ENCODE peak calls at places on chromosomes 6 and 20, in ten cellular contexts. One of them, this sample, is unnamed.

GRCh38 chr6:71333700-71334099 is 45.1 kb downstream of the OGFRL1 start:
- DNase-seq in GM10248: no peak
- DNase-seq in brain microvascular endothelial cell: peak
- DNase-seq in GM12878: no peak
- DNase-seq in mesothelial cell of epicardium: no peak
- DNase-seq in tibial nerve: no peak
- DNase-seq in B cell: no peak
- DNase-seq in psoas muscle: no peak
- DNase-seq in right lobe of liver: no peak
- DNase-seq in RWPE1: peak
- DNase-seq in this sample: no peak

GRCh38 chr6:138287144-138287955 is 69.1 kb upstream of the PBOV1 start:
- DNase-seq in GM10248: peak
- DNase-seq in brain microvascular endothelial cell: peak
- DNase-seq in GM12878: no peak
- DNase-seq in mesothelial cell of epicardium: no peak
- DNase-seq in tibial nerve: no peak
- DNase-seq in B cell: peak
- DNase-seq in psoas muscle: no peak
- DNase-seq in right lobe of liver: peak
- DNase-seq in RWPE1: no peak
- DNase-seq in this sample: peak

GRCh38 chr20:25012616-25013189 is 20.2 kb upstream of the APMAP start:
- DNase-seq in GM10248: no peak
- DNase-seq in brain microvascular endothelial cell: no peak
- DNase-seq in GM12878: no peak
- DNase-seq in mesothelial cell of epicardium: no peak
- DNase-seq in tibial nerve: no peak
- DNase-seq in B cell: peak
- DNase-seq in psoas muscle: no peak
- DNase-seq in right lobe of liver: peak
- DNase-seq in RWPE1: no peak
- DNase-seq in this sample: no peak

GRCh38 chr6:4660377-4661321 is 115.6 kb upstream of the CDYL start:
- DNase-seq in GM10248: no peak
- DNase-seq in brain microvascular endothelial cell: no peak
- DNase-seq in GM12878: no peak
- DNase-seq in mesothelial cell of epicardium: no peak
- DNase-seq in tibial nerve: no peak
- DNase-seq in B cell: no peak
- DNase-seq in psoas muscle: peak
- DNase-seq in right lobe of liver: no peak
- DNase-seq in RWPE1: no peak
- DNase-seq in this sample: no peak

GRCh38 chr6:128209771-128210170 is 308.9 kb upstream of the THEMIS start:
- DNase-seq in GM10248: no peak
- DNase-seq in brain microvascular endothelial cell: peak
- DNase-seq in GM12878: no peak
- DNase-seq in mesothelial cell of epicardium: no peak
- DNase-seq in tibial nerve: no peak
- DNase-seq in B cell: no peak
- DNase-seq in psoas muscle: no peak
- DNase-seq in right lobe of liver: no peak
- DNase-seq in RWPE1: no peak
- DNase-seq in this sample: no peak

GRCh38 chr6:35167505-35167904 is 26.4 kb upstream of the TCP11 start:
- DNase-seq in GM10248: no peak
- DNase-seq in brain microvascular endothelial cell: no peak
- DNase-seq in GM12878: no peak
- DNase-seq in mesothelial cell of epicardium: no peak
- DNase-seq in tibial nerve: no peak
- DNase-seq in B cell: no peak
- DNase-seq in psoas muscle: no peak
- DNase-seq in right lobe of liver: no peak
- DNase-seq in RWPE1: no peak
- DNase-seq in this sample: no peak

GRCh38 chr6:122400467-122401089 is 1.1 kb downstream of the HSF2 start:
- DNase-seq in GM10248: no peak
- DNase-seq in brain microvascular endothelial cell: no peak
- DNase-seq in GM12878: no peak
- DNase-seq in mesothelial cell of epicardium: no peak
- DNase-seq in tibial nerve: no peak
- DNase-seq in B cell: no peak
- DNase-seq in psoas muscle: no peak
- DNase-seq in right lobe of liver: no peak
- DNase-seq in RWPE1: no peak
- DNase-seq in this sample: no peak

GRCh38 chr6:165245287-165245686 is 64.1 kb downstream of the C6orf118 start:
- DNase-seq in GM10248: no peak
- DNase-seq in brain microvascular endothelial cell: no peak
- DNase-seq in GM12878: no peak
- DNase-seq in mesothelial cell of epicardium: no peak
- DNase-seq in tibial nerve: no peak
- DNase-seq in B cell: no peak
- DNase-seq in psoas muscle: no peak
- DNase-seq in right lobe of liver: no peak
- DNase-seq in RWPE1: peak
- DNase-seq in this sample: no peak

GRCh38 chr20:11691766-11692165 is 225.9 kb upstream of the BTBD3 start:
- DNase-seq in GM10248: no peak
- DNase-seq in brain microvascular endothelial cell: no peak
- DNase-seq in GM12878: no peak
- DNase-seq in mesothelial cell of epicardium: no peak
- DNase-seq in tibial nerve: no peak
- DNase-seq in B cell: no peak
- DNase-seq in psoas muscle: no peak
- DNase-seq in right lobe of liver: no peak
- DNase-seq in RWPE1: no peak
- DNase-seq in this sample: no peak

DNA sequence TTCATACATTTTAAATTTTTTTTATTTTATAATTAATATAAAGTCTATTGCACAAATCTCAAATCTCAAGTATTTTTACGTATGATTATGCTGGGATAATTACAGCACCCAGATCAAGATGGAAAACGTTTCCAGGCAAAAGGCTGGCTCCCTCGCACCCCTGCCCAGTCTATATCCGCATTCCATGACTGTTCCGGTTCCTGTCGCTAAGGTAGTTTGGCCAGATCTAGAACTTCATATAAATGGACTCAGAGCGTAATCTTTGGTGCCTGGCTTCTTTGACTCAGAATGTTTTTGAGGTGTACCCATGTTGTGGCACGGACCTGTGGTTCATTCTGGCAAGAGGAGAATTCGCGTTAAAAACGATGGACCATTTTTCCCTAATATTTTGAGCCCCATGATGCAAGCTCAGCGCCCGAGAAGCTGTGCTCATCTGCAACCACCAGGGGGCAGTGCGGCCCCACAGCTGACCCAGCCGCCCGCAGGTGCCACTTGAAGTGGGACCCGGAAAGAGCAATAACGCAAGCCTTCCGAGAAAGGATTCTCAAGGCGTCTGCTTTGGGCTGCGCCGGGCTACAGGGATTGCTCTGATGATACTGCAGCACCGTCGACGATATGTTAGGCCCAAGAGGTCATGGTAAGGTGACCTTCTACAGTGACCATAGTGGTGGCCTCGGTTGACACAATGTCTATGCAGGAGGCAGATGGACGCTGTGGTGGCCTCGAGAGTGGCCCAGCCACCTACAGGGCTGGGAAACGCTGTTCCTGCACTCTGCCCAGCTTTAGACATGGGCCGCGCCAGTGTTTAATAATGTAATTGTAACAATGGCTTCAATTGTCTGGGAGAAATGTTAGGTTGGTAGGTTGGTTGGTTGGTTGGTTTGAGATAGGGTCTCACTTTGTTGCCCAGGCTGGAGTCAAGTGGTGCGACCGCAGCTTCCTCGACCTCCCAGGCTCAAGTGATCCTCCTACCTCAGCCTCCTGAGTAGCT is 160.1 kb downstream of the ZMYND8 start:
- DNase-seq in GM10248: peak
- DNase-seq in brain microvascular endothelial cell: peak
- DNase-seq in GM12878: peak
- DNase-seq in mesothelial cell of epicardium: peak
- DNase-seq in tibial nerve: peak
- DNase-seq in B cell: peak
- DNase-seq in psoas muscle: peak
- DNase-seq in right lobe of liver: peak
- DNase-seq in RWPE1: peak
- DNase-seq in this sample: peak
- TF ChIP-seq CTCF in GM10248: peak
- TF ChIP-seq CTCF in brain microvascular endothelial cell: peak
- TF ChIP-seq CTCF in GM12878: peak
- TF ChIP-seq CTCF in mesothelial cell of epicardium: peak
- TF ChIP-seq CTCF in tibial nerve: peak
- TF ChIP-seq CTCF in B cell: peak
- TF ChIP-seq CTCF in psoas muscle: peak
- TF ChIP-seq CTCF in right lobe of liver: peak
- TF ChIP-seq CTCF in RWPE1: peak
- TF ChIP-seq CTCF in this sample: peak

DNA sequence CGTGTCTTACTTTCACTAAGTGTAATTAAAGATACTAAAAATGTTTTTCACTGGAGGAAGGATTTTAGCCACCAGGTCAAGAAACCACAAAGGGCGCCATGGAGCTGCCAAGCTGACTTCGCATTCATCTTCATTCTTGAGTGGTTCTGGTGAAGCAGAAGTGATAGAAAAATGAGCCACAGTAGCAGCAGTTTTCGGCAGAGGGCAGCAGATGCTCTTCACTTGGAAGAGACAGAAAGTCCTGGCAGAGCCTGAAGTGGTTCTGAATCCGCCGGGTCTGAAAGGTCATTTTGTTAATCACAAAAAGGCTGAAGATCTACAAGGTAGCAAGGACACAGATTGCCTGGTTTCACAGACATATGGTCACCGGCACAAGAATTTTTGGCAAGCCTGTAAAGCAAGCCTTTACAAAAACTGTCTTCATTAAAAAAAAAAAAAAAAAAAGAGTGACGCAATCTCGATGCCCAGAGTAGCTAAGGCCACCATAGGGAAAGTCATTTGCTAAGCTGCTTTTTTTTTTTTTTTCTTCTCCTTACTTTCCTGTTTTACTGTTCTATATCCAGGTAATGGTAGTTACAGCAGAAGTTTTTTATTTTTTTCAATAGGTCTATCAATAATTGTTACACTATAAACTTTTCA is 345.1 kb upstream of the AGPAT4 start:
- DNase-seq in GM10248: no peak
- DNase-seq in brain microvascular endothelial cell: peak
- DNase-seq in GM12878: no peak
- DNase-seq in mesothelial cell of epicardium: no peak
- DNase-seq in tibial nerve: peak
- DNase-seq in B cell: no peak
- DNase-seq in psoas muscle: no peak
- DNase-seq in right lobe of liver: peak
- DNase-seq in RWPE1: peak
- DNase-seq in this sample: no peak
- TF ChIP-seq CTCF in GM10248: no peak
- TF ChIP-seq CTCF in brain microvascular endothelial cell: peak
- TF ChIP-seq CTCF in GM12878: peak
- TF ChIP-seq CTCF in mesothelial cell of epicardium: no peak
- TF ChIP-seq CTCF in tibial nerve: no peak
- TF ChIP-seq CTCF in B cell: no peak
- TF ChIP-seq CTCF in psoas muscle: peak
- TF ChIP-seq CTCF in right lobe of liver: peak
- TF ChIP-seq CTCF in RWPE1: peak
- TF ChIP-seq CTCF in this sample: no peak

GRCh38 chr6:158596861-158597260 is 37.0 kb downstream of the TMEM181 start:
- DNase-seq in GM10248: no peak
- DNase-seq in brain microvascular endothelial cell: no peak
- DNase-seq in GM12878: no peak
- DNase-seq in mesothelial cell of epicardium: no peak
- DNase-seq in tibial nerve: no peak
- DNase-seq in B cell: peak
- DNase-seq in psoas muscle: no peak
- DNase-seq in right lobe of liver: no peak
- DNase-seq in RWPE1: no peak
- DNase-seq in this sample: no peak

GRCh38 chr6:158597565-158597964 is 37.7 kb downstream of the TMEM181 start:
- DNase-seq in GM10248: no peak
- DNase-seq in brain microvascular endothelial cell: no peak
- DNase-seq in GM12878: no peak
- DNase-seq in mesothelial cell of epicardium: no peak
- DNase-seq in tibial nerve: no peak
- DNase-seq in B cell: no peak
- DNase-seq in psoas muscle: no peak
- DNase-seq in right lobe of liver: no peak
- DNase-seq in RWPE1: no peak
- DNase-seq in this sample: no peak

GRCh38 chr6:158593670-158594069 is 33.8 kb downstream of the TMEM181 start:
- DNase-seq in GM10248: no peak
- DNase-seq in brain microvascular endothelial cell: no peak
- DNase-seq in GM12878: no peak
- DNase-seq in mesothelial cell of epicardium: no peak
- DNase-seq in tibial nerve: no peak
- DNase-seq in B cell: no peak
- DNase-seq in psoas muscle: no peak
- DNase-seq in right lobe of liver: no peak
- DNase-seq in RWPE1: no peak
- DNase-seq in this sample: no peak

GRCh38 chr6:158591134-158591809 is 31.4 kb downstream of the TMEM181 start:
- DNase-seq in GM10248: no peak
- DNase-seq in brain microvascular endothelial cell: no peak
- DNase-seq in GM12878: no peak
- DNase-seq in mesothelial cell of epicardium: no peak
- DNase-seq in tibial nerve: no peak
- DNase-seq in B cell: no peak
- DNase-seq in psoas muscle: no peak
- DNase-seq in right lobe of liver: no peak
- DNase-seq in RWPE1: no peak
- DNase-seq in this sample: no peak

DNA sequence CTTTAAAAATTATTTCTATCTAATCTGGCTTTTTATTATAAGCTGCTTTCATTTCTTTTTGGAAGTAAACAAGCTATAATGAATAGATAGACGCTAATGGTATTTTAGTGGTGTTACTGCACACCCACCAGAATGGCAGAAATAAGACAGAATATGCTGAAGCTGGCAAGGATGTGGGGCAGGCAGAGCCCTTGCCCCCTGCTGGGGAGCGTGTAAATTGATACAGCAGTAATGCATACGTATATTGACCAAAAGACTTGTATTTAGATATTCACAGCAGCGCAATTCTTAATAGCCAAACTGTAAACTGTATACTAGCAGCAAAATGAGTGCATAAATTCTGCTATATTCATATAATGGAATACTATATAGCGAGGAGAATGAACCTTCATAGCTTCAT is 35.3 kb downstream of the TMEM181 start:
- DNase-seq in GM10248: no peak
- DNase-seq in brain microvascular endothelial cell: no peak
- DNase-seq in GM12878: no peak
- DNase-seq in mesothelial cell of epicardium: no peak
- DNase-seq in tibial nerve: no peak
- DNase-seq in B cell: no peak
- DNase-seq in psoas muscle: no peak
- DNase-seq in right lobe of liver: no peak
- DNase-seq in RWPE1: peak
- DNase-seq in this sample: no peak
- TF ChIP-seq CTCF in GM10248: no peak
- TF ChIP-seq CTCF in brain microvascular endothelial cell: peak
- TF ChIP-seq CTCF in GM12878: peak
- TF ChIP-seq CTCF in mesothelial cell of epicardium: no peak
- TF ChIP-seq CTCF in tibial nerve: no peak
- TF ChIP-seq CTCF in B cell: peak
- TF ChIP-seq CTCF in psoas muscle: no peak
- TF ChIP-seq CTCF in right lobe of liver: no peak
- TF ChIP-seq CTCF in RWPE1: no peak
- TF ChIP-seq CTCF in this sample: peak

GRCh38 chr20:3068986-3069900 is 2.2 kb upstream of the OXT start:
- DNase-seq in GM10248: peak
- DNase-seq in brain microvascular endothelial cell: peak
- DNase-seq in GM12878: no peak
- DNase-seq in mesothelial cell of epicardium: no peak
- DNase-seq in tibial nerve: no peak
- DNase-seq in B cell: no peak
- DNase-seq in psoas muscle: no peak
- DNase-seq in right lobe of liver: peak
- DNase-seq in RWPE1: no peak
- DNase-seq in this sample: peak
- TF ChIP-seq CTCF in GM10248: peak
- TF ChIP-seq CTCF in brain microvascular endothelial cell: peak
- TF ChIP-seq CTCF in GM12878: peak
- TF ChIP-seq CTCF in mesothelial cell of epicardium: no peak
- TF ChIP-seq CTCF in tibial nerve: no peak
- TF ChIP-seq CTCF in B cell: peak
- TF ChIP-seq CTCF in psoas muscle: peak
- TF ChIP-seq CTCF in right lobe of liver: peak
- TF ChIP-seq CTCF in RWPE1: no peak
- TF ChIP-seq CTCF in this sample: peak